ENCODE peak calls at places on chromosome 19, in nine cellular contexts. M is neural progenitor cell, G is heart left ventricle, F is endothelial cell, O is GM12865, X is testis, A is HFF-Myc, I is uterus, L is AG10803. N is an unnamed sample.

GRCh38 chr19:3398114-3398899 is 31.9 kb downstream of the NFIC start:
- DNase-seq in M (peak; percentile 46), I (peak; percentile 85), O (no peak), F (no peak), A (no peak), G (peak; percentile 84), L (peak; percentile 71), X (peak; percentile 88), N (no peak)

GRCh38 chr19:45058622-45059159 is 17.6 kb downstream of the ZNF296 start:
- DNase-seq in X (no peak), F (no peak), I (no peak), M (no peak), G (no peak), O (no peak), A (no peak), L (no peak), N (no peak)

GRCh38 chr19:42074513-42075363 is 1.2 kb upstream of the ZNF574 start:
- DNase-seq in A (no peak), I (peak; percentile 30), G (peak; percentile 42), F (no peak), O (peak; percentile 70), M (no peak), X (peak; percentile 48), L (no peak), N (no peak)

GRCh38 chr19:18999896-19000620 is 33.3 kb downstream of the SUGP2 start:
- DNase-seq in O (no peak), M (peak; percentile 33), I (no peak), G (no peak), X (peak; percentile 30), A (no peak), F (peak; percentile 23), L (peak; percentile 11), N (no peak)

GRCh38 chr19:53158119-53158656 is 665 bp downstream of the ZNF347 start:
- DNase-seq in G (peak; percentile 64), L (peak; percentile 16), O (peak; percentile 43), X (peak; percentile 48), F (peak; percentile 42), A (no peak), I (peak; percentile 29), M (peak; percentile 67), N (peak; percentile 2)

GRCh38 chr19:30717381-30717780 is 345.2 kb downstream of the ZNF536 start:
- DNase-seq in L (no peak), A (no peak), I (no peak), O (no peak), F (no peak), X (no peak), M (no peak), G (no peak), N (no peak)

GRCh38 chr19:3276341-3276799 is 51.9 kb downstream of the CELF5 start:
- DNase-seq in A (no peak), L (no peak), F (peak; percentile 30), I (no peak), G (no peak), X (peak; percentile 26), O (peak; percentile 43), M (peak; percentile 90), N (no peak)

GRCh38 chr19:18736415-18737336 is 53.2 kb downstream of the CRTC1 start:
- DNase-seq in A (no peak), O (no peak), G (no peak), I (no peak), X (peak; percentile 79), M (no peak), F (no peak), L (no peak), N (peak; percentile 21)

GRCh38 chr19:18743281-18743825 is 47.8 kb downstream of the COMP start:
- DNase-seq in X (peak; percentile 94), G (peak; percentile 86), O (no peak), A (no peak), F (no peak), M (peak; percentile 56), L (no peak), I (peak; percentile 62), N (peak; percentile 58)

GRCh38 chr19:33409906-33410685 is 36.6 kb downstream of the CEBPG start:
- DNase-seq in X (no peak), M (no peak), I (no peak), F (no peak), O (no peak), G (peak; percentile 51), A (no peak), L (no peak), N (no peak)
- TF ChIP-seq CTCF in X (no peak), M (no peak), I (no peak), F (no peak), O (no peak), G (no peak), A (no peak), L (no peak), N (no peak)

DNA sequence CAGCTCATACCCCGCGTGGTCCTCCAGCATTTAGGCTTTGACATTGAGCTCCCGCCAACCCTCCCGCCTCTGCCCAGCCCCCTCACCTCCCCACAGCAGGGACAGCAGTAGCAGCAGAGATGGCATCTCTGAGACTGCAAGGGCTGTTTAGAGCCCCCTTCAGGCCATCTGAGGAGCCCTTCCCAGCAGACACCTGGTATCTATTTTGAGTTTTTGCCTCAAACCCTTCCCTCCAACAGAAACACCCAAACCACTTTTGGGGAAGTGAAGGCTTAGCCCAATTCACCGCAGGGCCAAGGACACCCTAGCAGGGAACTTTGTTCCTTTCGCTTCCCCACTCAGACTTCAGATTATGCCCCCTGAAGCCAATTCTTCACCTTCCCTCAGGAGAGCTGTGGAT is 6.3 kb upstream of the ZNF175 start:
- DNase-seq in L (no peak), X (no peak), M (no peak), G (no peak), I (no peak), A (no peak), F (no peak), O (peak; percentile 74), N (no peak)
- TF ChIP-seq CTCF in L (no peak), X (no peak), M (no peak), G (no peak), I (no peak), A (no peak), F (no peak), O (peak; percentile 49), N (no peak)

GRCh38 chr19:7199613-7200533 is 94.3 kb downstream of the INSR start:
- DNase-seq in M (no peak), F (no peak), O (no peak), A (no peak), I (no peak), X (no peak), L (no peak), G (no peak), N (no peak)

GRCh38 chr19:7196721-7197168 is 97.5 kb downstream of the INSR start:
- DNase-seq in G (no peak), X (peak; percentile 86), F (no peak), M (no peak), A (no peak), O (no peak), I (peak; percentile 95), L (peak; percentile 71), N (no peak)

GRCh38 chr19:7194566-7194965 is 99.6 kb downstream of the INSR start:
- DNase-seq in M (no peak), G (no peak), X (no peak), A (no peak), F (no peak), L (no peak), O (no peak), I (no peak), N (no peak)

GRCh38 chr19:7197760-7198696 is 96.2 kb downstream of the INSR start:
- DNase-seq in L (peak; percentile 96), A (peak; percentile 68), F (peak; percentile 94), G (peak; percentile 96), O (peak; percentile 97), X (peak; percentile 92), I (peak; percentile 92), M (peak; percentile 98), N (peak; percentile 76)

DNA sequence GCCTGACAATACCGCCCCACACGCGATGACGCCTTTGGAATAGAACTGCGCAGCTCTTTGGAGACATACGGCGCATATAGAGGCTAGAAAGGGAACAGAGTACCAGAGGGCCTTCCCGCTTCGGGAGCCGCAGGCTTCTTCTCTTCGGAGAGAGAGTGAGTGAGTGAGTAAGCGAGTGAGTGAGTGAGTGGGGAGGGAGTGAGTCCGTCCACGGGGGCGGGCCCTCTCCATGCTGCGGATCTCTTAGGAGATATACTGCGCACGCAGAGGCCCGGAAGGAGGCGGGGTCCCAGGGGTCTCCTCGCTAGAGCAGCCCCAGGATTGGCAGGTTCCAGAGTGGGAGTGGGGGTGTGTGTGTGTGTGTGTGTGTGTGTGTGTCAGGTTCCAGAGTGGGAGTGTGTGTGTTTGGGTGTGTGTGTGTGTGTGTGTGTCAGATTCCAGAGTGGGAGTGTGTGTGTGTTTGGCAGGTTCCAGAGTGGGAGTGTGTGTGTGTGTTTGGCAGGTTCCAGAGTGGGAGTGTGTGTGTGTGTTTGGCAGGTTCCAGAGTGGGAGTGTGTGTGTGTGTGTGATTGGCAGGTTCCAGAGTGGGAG is 97.0 kb downstream of the INSR start:
- DNase-seq in F (peak; percentile 77), X (peak; percentile 95), G (peak; percentile 93), O (peak; percentile 94), I (peak; percentile 96), A (peak; percentile 52), M (peak; percentile 92), L (peak; percentile 98), N (peak; percentile 63)
- TF ChIP-seq CTCF in F (no peak), X (no peak), G (no peak), O (no peak), I (peak; percentile 2), A (no peak), M (no peak), L (no peak), N (no peak)

GRCh38 chr19:885536-886224 is 7.3 kb downstream of the MED16 start:
- DNase-seq in M (no peak), X (no peak), F (no peak), A (no peak), L (no peak), G (no peak), O (no peak), I (no peak), N (no peak)

GRCh38 chr19:881385-882071 is 11.5 kb downstream of the MED16 start:
- DNase-seq in A (no peak), I (no peak), G (no peak), X (no peak), L (no peak), O (no peak), F (no peak), M (no peak), N (no peak)

GRCh38 chr19:884420-885211 is 8.4 kb downstream of the MED16 start:
- DNase-seq in L (no peak), G (no peak), M (no peak), A (no peak), F (no peak), X (no peak), I (no peak), O (no peak), N (no peak)

GRCh38 chr19:882871-883497 is 10.0 kb downstream of the MED16 start:
- DNase-seq in A (no peak), I (no peak), X (no peak), M (no peak), F (no peak), L (no peak), G (no peak), O (no peak), N (no peak)

DNA sequence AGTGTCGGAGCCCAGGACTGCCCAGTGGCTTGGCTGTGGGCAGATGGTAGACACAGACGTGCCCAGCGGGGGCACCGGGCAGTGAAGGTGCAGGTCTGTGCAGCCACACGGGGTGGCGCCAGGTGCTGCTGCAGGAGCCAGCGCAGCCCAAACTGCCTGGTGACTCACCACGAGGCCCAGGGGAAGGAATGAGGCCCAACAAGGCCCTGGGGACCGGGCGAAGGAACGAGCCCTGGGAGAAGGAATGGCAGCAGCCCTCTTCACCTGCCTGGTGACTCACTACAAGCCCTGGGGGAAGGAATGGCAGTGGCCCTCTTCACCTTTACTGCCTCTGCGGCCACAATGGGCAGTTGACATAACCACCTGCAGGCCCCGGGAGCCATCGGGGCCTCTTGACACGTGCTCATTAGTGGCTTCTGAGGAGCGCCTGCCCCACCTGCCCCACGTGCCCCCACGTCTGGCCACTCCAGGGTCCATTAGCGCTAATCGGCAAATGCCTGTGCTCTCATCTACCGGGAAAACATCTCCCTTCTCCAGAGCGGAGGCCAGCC is 9.3 kb downstream of the MED16 start:
- DNase-seq in A (no peak), L (no peak), F (no peak), O (no peak), I (no peak), G (no peak), M (no peak), X (no peak), N (no peak)
- TF ChIP-seq CTCF in A (no peak), L (no peak), F (no peak), O (no peak), I (no peak), G (no peak), M (no peak), X (no peak), N (no peak)